ENCODE peak calls at places on chromosomes 13 and 19, in four cellular contexts. W is uterus, V is mesendoderm, C is IMR-90. S is an unnamed sample.

GRCh38 chr19:11024259-11024658 is 63.4 kb downstream of the SMARCA4 start:
- DNase-seq in W (no peak), V (no peak), C (no peak), S (no peak)

GRCh38 chr13:60329221-60329983 is 67.6 kb upstream of the TDRD3 start:
- DNase-seq in W (no peak), V (peak; percentile 84), C (peak; percentile 16), S (no peak)

GRCh38 chr19:41156207-41156606 is 36.8 kb upstream of the CYP2S1 start:
- DNase-seq in W (no peak), V (no peak), C (no peak), S (no peak)

GRCh38 chr13:80047406-80047805 is 293.5 kb downstream of the SPRY2 start:
- DNase-seq in W (no peak), V (no peak), C (peak; percentile 69), S (no peak)

GRCh38 chr13:51594432-51594831 is 10.2 kb downstream of the WDFY2 start:
- DNase-seq in W (no peak), V (peak; percentile 26), C (no peak), S (no peak)

GRCh38 chr13:19864339-19865309 is 1.2 kb upstream of the ZMYM5 start:
- DNase-seq in W (peak; percentile 54), V (peak; percentile 86), C (peak; percentile 9), S (peak; percentile 35)

GRCh38 chr13:81781471-81781870 is 1440.5 kb upstream of the SPRY2 start:
- DNase-seq in W (no peak), V (no peak), C (no peak), S (no peak)

GRCh38 chr19:46147166-46147740 is 785 bp upstream of the IGFL2 start:
- DNase-seq in W (no peak), V (no peak), C (no peak), S (no peak)

GRCh38 chr19:45526143-45526542 is 18.9 kb downstream of the VASP start:
- DNase-seq in W (peak; percentile 58), V (peak; percentile 92), C (peak; percentile 55), S (peak; percentile 79)

GRCh38 chr19:47157455-47158321 is 27.1 kb downstream of the SAE1 start:
- DNase-seq in W (no peak), V (peak; percentile 97), C (peak; percentile 72), S (peak; percentile 79)

GRCh38 chr19:41597600-41598041 is 21.7 kb downstream of the CEACAM21 start:
- DNase-seq in W (peak; percentile 29), V (peak; percentile 78), C (peak; percentile 55), S (peak; percentile 62)

GRCh38 chr13:49370390-49370789 is 73.5 kb downstream of the CAB39L start:
- DNase-seq in W (no peak), V (peak; percentile 25), C (no peak), S (no peak)

GRCh38 chr19:42436006-42436405 is 6.7 kb downstream of the CXCL17 start:
- DNase-seq in W (no peak), V (no peak), C (no peak), S (no peak)

GRCh38 chr13:22451345-22451744 is 729.4 kb upstream of the SGCG start:
- DNase-seq in W (no peak), V (no peak), C (no peak), S (no peak)

GRCh38 chr19:19579533-19580361 is 38.7 kb downstream of the PBX4 start:
- DNase-seq in W (no peak), V (no peak), C (no peak), S (no peak)

GRCh38 chr13:46668302-46668720 is 115.3 kb downstream of the LRCH1 start:
- DNase-seq in W (peak; percentile 37), V (no peak), C (peak; percentile 95), S (peak; percentile 61)

GRCh38 chr19:44710483-44710882 is 11.5 kb downstream of the CEACAM16 start:
- DNase-seq in W (no peak), V (no peak), C (no peak), S (no peak)

GRCh38 chr19:17724655-17725054 is 5.4 kb downstream of the MAP1S start:
- DNase-seq in W (no peak), V (no peak), C (no peak), S (no peak)

GRCh38 chr13:106426909-106427308 is 108.6 kb downstream of the EFNB2 start:
- DNase-seq in W (no peak), V (no peak), C (no peak), S (no peak)

GRCh38 chr13:38103851-38104250 is 234.3 kb upstream of the TRPC4 start:
- DNase-seq in W (no peak), V (no peak), C (no peak), S (no peak)

GRCh38 chr19:325937-326565 is 18.5 kb downstream of the MIER2 start:
- DNase-seq in W (no peak), V (no peak), C (no peak), S (no peak)

GRCh38 chr13:71242191-71242590 is 624.8 kb downstream of the DACH1 start:
- DNase-seq in W (no peak), V (no peak), C (no peak), S (no peak)

GRCh38 chr19:45349430-45349941 is 8.9 kb downstream of the KLC3 start:
- DNase-seq in W (no peak), V (no peak), C (no peak), S (no peak)

GRCh38 chr19:4575267-4575793 is 15.8 kb upstream of the SEMA6B start:
- DNase-seq in W (peak; percentile 47), V (peak; percentile 99), C (peak; percentile 89), S (peak; percentile 95)

GRCh38 chr13:113853518-113854237 is 10.2 kb downstream of the GAS6 start:
- DNase-seq in W (peak; percentile 23), V (no peak), C (peak; percentile 44), S (no peak)

GRCh38 chr19:23420824-23421223 is 25.6 kb upstream of the ZNF91 start:
- DNase-seq in W (no peak), V (peak; percentile 33), C (no peak), S (no peak)

GRCh38 chr13:110162053-110162452 is 144.9 kb downstream of the COL4A1 start:
- DNase-seq in W (no peak), V (no peak), C (no peak), S (no peak)
- H3K4me3 ChIP-seq in W (no peak overlapping the region), V (no peak overlapping the region), C (no peak overlapping the region), S (no peak overlapping the region)

GRCh38 chr19:34982275-34982674 is 17.8 kb upstream of the GRAMD1A start:
- DNase-seq in W (no peak), V (no peak), C (no peak), S (no peak)

GRCh38 chr19:34983786-34984185 is 16.3 kb upstream of the GRAMD1A start:
- DNase-seq in W (no peak), V (no peak), C (no peak), S (no peak)

GRCh38 chr19:34984287-34984686 is 15.8 kb upstream of the GRAMD1A start:
- DNase-seq in W (no peak), V (no peak), C (no peak), S (no peak)

GRCh38 chr19:34976611-34977010 is 12.6 kb upstream of the ZNF792 start:
- DNase-seq in W (no peak), V (no peak), C (no peak), S (no peak)

DNA sequence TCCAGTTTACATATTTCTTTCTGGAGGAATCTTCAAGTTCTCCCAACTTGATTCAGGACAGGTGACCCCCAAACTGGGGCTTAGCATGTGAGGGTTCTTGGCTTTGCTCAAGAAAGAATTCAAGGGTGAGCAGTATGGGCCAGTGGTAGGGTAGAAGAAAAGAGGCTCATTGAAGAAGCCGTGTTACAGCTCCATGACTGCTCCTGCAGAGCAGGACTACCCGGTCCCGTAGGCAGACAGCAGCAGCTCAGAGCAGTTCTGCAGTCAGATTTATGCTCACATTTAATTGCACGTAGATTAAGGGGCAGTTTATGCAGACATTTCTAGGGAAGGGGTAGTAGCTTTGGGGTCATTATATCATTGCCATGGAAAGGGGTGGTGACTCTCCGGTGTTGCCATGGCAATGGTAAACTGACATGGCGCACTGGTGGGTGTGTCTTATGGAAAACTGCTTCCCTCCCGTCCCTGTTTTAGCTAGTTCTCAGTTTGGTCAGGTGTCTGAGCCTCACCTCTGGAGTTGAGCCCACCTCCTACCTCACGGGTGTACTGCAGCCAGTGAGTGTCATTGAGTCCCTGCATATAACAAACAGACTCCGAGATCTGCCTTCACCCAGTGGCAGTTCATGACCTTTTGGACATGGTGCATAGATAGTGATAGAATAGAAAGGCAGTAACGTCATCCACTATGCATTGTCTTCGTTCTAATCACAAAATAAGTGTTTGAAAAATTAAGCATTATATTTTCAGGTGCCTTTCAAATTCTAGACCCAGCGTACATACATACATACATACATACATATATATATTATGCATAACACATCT is 16.0 kb upstream of the ZNF792 start:
- DNase-seq in W (no peak), V (no peak), C (no peak), S (no peak)
- H3K4me1 ChIP-seq in W (no peaks in the 10 kb centered on the region), V (peaks cover 2% of the 10 kb centered on the region), C (no peaks in the 10 kb centered on the region), S (no peaks in the 10 kb centered on the region)

DNA sequence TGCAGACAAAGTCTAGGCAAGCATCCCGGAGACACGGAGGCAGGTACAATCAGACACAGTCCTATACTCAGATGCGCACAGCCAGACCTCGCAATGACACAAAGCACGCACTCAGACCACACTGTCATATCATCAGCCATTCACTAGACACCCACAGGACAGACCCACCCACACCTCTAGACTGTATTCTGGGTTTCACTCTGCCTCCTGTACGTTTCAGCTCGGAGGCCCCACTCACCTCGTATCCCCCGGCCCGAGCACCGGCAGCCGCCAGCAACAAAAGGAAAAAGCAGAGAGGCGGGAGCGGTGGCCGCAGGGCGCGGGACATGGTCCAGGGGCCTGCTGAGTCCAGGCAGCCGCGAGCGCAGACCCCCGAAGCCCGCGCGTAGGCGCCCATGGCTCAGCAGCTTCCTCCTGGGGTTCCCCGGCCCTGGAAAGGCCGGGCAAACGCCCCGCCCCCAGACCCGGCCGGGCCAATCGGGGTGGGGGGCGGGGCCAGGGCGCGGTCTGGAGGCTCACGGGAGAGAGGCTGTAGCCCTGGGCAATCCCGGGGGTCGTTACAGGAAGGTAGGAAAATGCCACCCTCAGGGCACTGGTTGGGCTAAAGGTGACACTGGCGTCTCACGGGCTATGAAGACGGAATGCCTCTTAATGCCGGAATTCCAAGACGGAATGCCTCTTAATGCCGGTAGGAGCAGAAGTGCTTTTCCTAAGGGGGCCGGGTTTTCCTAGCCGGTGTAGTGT is at the start of the genes MAN2B1 and WDR83:
- DNase-seq in W (peak; percentile 75), V (peak; percentile 91), C (peak; percentile 52), S (peak; percentile 83)
- H3K4me3 ChIP-seq in W (peak within 1 kb of the TSS; percentile 69), V (peak within 1 kb of the TSS; percentile 79), C (peak within 1 kb of the TSS; percentile 85), S (peak within 1 kb of the TSS; percentile 68)

GRCh38 chr19:33291623-33292534 is 10.5 kb downstream of the CEBPA start:
- DNase-seq in W (no peak), V (no peak), C (no peak), S (no peak)

GRCh38 chr19:33289261-33289660 is 13.1 kb downstream of the CEBPA start:
- DNase-seq in W (no peak), V (no peak), C (no peak), S (no peak)

GRCh38 chr19:33290082-33290815 is 12.1 kb downstream of the CEBPA start:
- DNase-seq in W (no peak), V (no peak), C (no peak), S (no peak)

GRCh38 chr19:33292595-33293254 is 9.6 kb downstream of the CEBPA start:
- DNase-seq in W (no peak), V (no peak), C (no peak), S (no peak)

DNA sequence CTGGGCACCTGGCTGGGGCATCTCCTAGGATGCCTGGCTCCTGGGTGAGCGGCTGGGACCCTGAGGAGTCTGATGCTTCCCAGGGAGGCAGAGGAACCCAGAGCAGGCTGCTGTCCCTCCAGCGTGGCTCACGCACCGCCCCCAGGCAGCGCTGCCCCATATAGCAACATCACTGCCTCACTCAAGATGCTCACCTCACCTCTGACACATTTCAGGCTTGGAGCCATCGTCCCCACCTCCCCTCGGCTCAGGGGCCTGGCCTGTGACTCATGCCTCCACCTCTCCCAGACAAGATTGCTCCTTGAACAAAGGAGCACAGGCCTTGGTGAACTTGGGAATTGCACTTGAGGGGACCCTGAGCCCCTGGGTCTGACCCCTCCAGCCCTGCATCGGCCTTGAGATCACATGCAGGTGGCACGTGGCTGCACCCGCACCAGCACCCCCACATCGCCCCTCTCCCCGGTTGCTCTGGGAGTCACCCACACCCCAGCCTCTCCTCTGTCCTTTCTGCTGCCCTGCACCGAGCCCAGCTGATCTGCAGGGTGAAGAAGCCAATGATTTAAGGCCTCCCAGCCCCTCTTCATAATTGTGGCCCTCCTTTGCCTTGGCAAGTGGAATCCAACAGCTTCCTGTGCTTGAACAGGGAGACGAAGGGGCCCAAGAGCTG is 11.2 kb downstream of the CEBPA start:
- DNase-seq in W (no peak), V (peak; percentile 74), C (no peak), S (no peak)
- H3K4me1 ChIP-seq in W (no peaks in the 10 kb centered on the region), V (no peaks in the 10 kb centered on the region), C (peaks cover 3% of the 10 kb centered on the region), S (peaks cover 15% of the 10 kb centered on the region)

S was measured in SJSA1.